ENCODE peak calls at places on chromosomes 13 and 19, in nine cellular contexts. One of them, this sample, is unnamed.

GRCh38 chr13:24618219-24618955 is 61.8 kb upstream of the ATP12A start:
- DNase-seq in mucosa of descending colon: peak; percentile 45
- DNase-seq in fibroblast of pulmonary artery: no peak
- DNase-seq in fibroblast of lung: no peak
- DNase-seq in PC-3: no peak
- DNase-seq in upper lobe of left lung: peak; percentile 13
- DNase-seq in neural crest cell: no peak
- DNase-seq in AG09309: no peak
- DNase-seq in activated CD8-positive, alpha-beta T cell treated with anti-CD3 and anti-CD28 coated beads for 36 hours: peak; percentile 96
- DNase-seq in this sample: no peak

GRCh38 chr13:30789360-30789862 is 54.1 kb downstream of the ALOX5AP start:
- DNase-seq in neural crest cell: no peak
- DNase-seq in PC-3: no peak
- DNase-seq in fibroblast of lung: no peak
- DNase-seq in fibroblast of pulmonary artery: no peak
- DNase-seq in upper lobe of left lung: no peak
- DNase-seq in AG09309: no peak
- DNase-seq in activated CD8-positive, alpha-beta T cell treated with anti-CD3 and anti-CD28 coated beads for 36 hours: no peak
- DNase-seq in mucosa of descending colon: no peak
- DNase-seq in this sample: no peak

GRCh38 chr19:18414504-18415176 is 4.6 kb upstream of the SSBP4 start:
- DNase-seq in activated CD8-positive, alpha-beta T cell treated with anti-CD3 and anti-CD28 coated beads for 36 hours: peak; percentile 61
- DNase-seq in PC-3: no peak
- DNase-seq in AG09309: no peak
- DNase-seq in upper lobe of left lung: no peak
- DNase-seq in neural crest cell: no peak
- DNase-seq in mucosa of descending colon: peak; percentile 51
- DNase-seq in fibroblast of pulmonary artery: no peak
- DNase-seq in fibroblast of lung: no peak
- DNase-seq in this sample: peak; percentile 37

GRCh38 chr19:44960906-44961734 is 5.9 kb downstream of the CLPTM1 start:
- DNase-seq in fibroblast of lung: no peak
- DNase-seq in upper lobe of left lung: no peak
- DNase-seq in AG09309: no peak
- DNase-seq in fibroblast of pulmonary artery: no peak
- DNase-seq in activated CD8-positive, alpha-beta T cell treated with anti-CD3 and anti-CD28 coated beads for 36 hours: no peak
- DNase-seq in neural crest cell: no peak
- DNase-seq in mucosa of descending colon: no peak
- DNase-seq in PC-3: no peak
- DNase-seq in this sample: no peak

GRCh38 chr13:39527961-39528720 is 74.9 kb downstream of the LHFPL6 start:
- DNase-seq in fibroblast of lung: peak; percentile 89
- DNase-seq in mucosa of descending colon: no peak
- DNase-seq in fibroblast of pulmonary artery: peak; percentile 84
- DNase-seq in neural crest cell: no peak
- DNase-seq in AG09309: peak; percentile 74
- DNase-seq in upper lobe of left lung: no peak
- DNase-seq in activated CD8-positive, alpha-beta T cell treated with anti-CD3 and anti-CD28 coated beads for 36 hours: no peak
- DNase-seq in PC-3: peak; percentile 88
- DNase-seq in this sample: peak; percentile 73

GRCh38 chr13:111082240-111082639 is 32.9 kb upstream of the ARHGEF7 start:
- DNase-seq in fibroblast of lung: no peak
- DNase-seq in upper lobe of left lung: no peak
- DNase-seq in AG09309: no peak
- DNase-seq in mucosa of descending colon: no peak
- DNase-seq in neural crest cell: no peak
- DNase-seq in activated CD8-positive, alpha-beta T cell treated with anti-CD3 and anti-CD28 coated beads for 36 hours: no peak
- DNase-seq in PC-3: no peak
- DNase-seq in fibroblast of pulmonary artery: no peak
- DNase-seq in this sample: no peak

GRCh38 chr13:110923777-110924638 is 9.1 kb upstream of the ANKRD10 start:
- DNase-seq in fibroblast of pulmonary artery: no peak
- DNase-seq in activated CD8-positive, alpha-beta T cell treated with anti-CD3 and anti-CD28 coated beads for 36 hours: no peak
- DNase-seq in mucosa of descending colon: no peak
- DNase-seq in AG09309: no peak
- DNase-seq in neural crest cell: no peak
- DNase-seq in upper lobe of left lung: no peak
- DNase-seq in PC-3: no peak
- DNase-seq in fibroblast of lung: no peak
- DNase-seq in this sample: no peak

GRCh38 chr13:110266983-110267382 is 40.0 kb downstream of the COL4A1 start:
- DNase-seq in neural crest cell: no peak
- DNase-seq in fibroblast of pulmonary artery: no peak
- DNase-seq in PC-3: no peak
- DNase-seq in AG09309: no peak
- DNase-seq in mucosa of descending colon: no peak
- DNase-seq in activated CD8-positive, alpha-beta T cell treated with anti-CD3 and anti-CD28 coated beads for 36 hours: no peak
- DNase-seq in upper lobe of left lung: no peak
- DNase-seq in fibroblast of lung: no peak
- DNase-seq in this sample: no peak

GRCh38 chr13:20902438-20903163 is at the start of gene XPO4:
- DNase-seq in fibroblast of pulmonary artery: peak; percentile 75
- DNase-seq in fibroblast of lung: peak; percentile 74
- DNase-seq in upper lobe of left lung: peak; percentile 97
- DNase-seq in AG09309: no peak
- DNase-seq in activated CD8-positive, alpha-beta T cell treated with anti-CD3 and anti-CD28 coated beads for 36 hours: peak; percentile 87
- DNase-seq in mucosa of descending colon: peak; percentile 84
- DNase-seq in neural crest cell: peak; percentile 75
- DNase-seq in PC-3: peak; percentile 86
- DNase-seq in this sample: peak; percentile 75

GRCh38 chr13:111317571-111318360 is 2.7 kb upstream of the TEX29 start:
- DNase-seq in AG09309: no peak
- DNase-seq in mucosa of descending colon: no peak
- DNase-seq in fibroblast of pulmonary artery: no peak
- DNase-seq in neural crest cell: no peak
- DNase-seq in upper lobe of left lung: no peak
- DNase-seq in activated CD8-positive, alpha-beta T cell treated with anti-CD3 and anti-CD28 coated beads for 36 hours: no peak
- DNase-seq in fibroblast of lung: no peak
- DNase-seq in PC-3: no peak
- DNase-seq in this sample: no peak

GRCh38 chr19:54137114-54137912 is at the start of gene CNOT3:
- DNase-seq in PC-3: peak; percentile 100
- DNase-seq in AG09309: peak; percentile 100
- DNase-seq in activated CD8-positive, alpha-beta T cell treated with anti-CD3 and anti-CD28 coated beads for 36 hours: peak; percentile 100
- DNase-seq in fibroblast of lung: peak; percentile 100
- DNase-seq in neural crest cell: peak; percentile 97
- DNase-seq in upper lobe of left lung: peak; percentile 97
- DNase-seq in mucosa of descending colon: peak; percentile 98
- DNase-seq in fibroblast of pulmonary artery: peak; percentile 100
- DNase-seq in this sample: peak; percentile 100

GRCh38 chr19:12202250-12202649 is 39.4 kb downstream of the ZNF136 start:
- DNase-seq in mucosa of descending colon: peak; percentile 84
- DNase-seq in PC-3: no peak
- DNase-seq in AG09309: no peak
- DNase-seq in neural crest cell: no peak
- DNase-seq in upper lobe of left lung: no peak
- DNase-seq in fibroblast of pulmonary artery: no peak
- DNase-seq in activated CD8-positive, alpha-beta T cell treated with anti-CD3 and anti-CD28 coated beads for 36 hours: peak; percentile 83
- DNase-seq in fibroblast of lung: no peak
- DNase-seq in this sample: no peak

GRCh38 chr19:49106648-49107135 is 7.5 kb upstream of the LIN7B start:
- DNase-seq in fibroblast of lung: peak; percentile 41
- DNase-seq in upper lobe of left lung: no peak
- DNase-seq in AG09309: no peak
- DNase-seq in mucosa of descending colon: peak; percentile 80
- DNase-seq in activated CD8-positive, alpha-beta T cell treated with anti-CD3 and anti-CD28 coated beads for 36 hours: peak; percentile 77
- DNase-seq in neural crest cell: peak; percentile 63
- DNase-seq in fibroblast of pulmonary artery: peak; percentile 58
- DNase-seq in PC-3: peak; percentile 57
- DNase-seq in this sample: peak; percentile 51

GRCh38 chr19:31296741-31297390 is 52.4 kb downstream of the TSHZ3 start:
- DNase-seq in neural crest cell: no peak
- DNase-seq in upper lobe of left lung: no peak
- DNase-seq in PC-3: no peak
- DNase-seq in fibroblast of pulmonary artery: no peak
- DNase-seq in mucosa of descending colon: no peak
- DNase-seq in AG09309: no peak
- DNase-seq in fibroblast of lung: no peak
- DNase-seq in activated CD8-positive, alpha-beta T cell treated with anti-CD3 and anti-CD28 coated beads for 36 hours: no peak
- DNase-seq in this sample: no peak

GRCh38 chr13:114099191-114099590 is 33.2 kb downstream of the RASA3 start:
- DNase-seq in PC-3: peak; percentile 73
- DNase-seq in activated CD8-positive, alpha-beta T cell treated with anti-CD3 and anti-CD28 coated beads for 36 hours: no peak
- DNase-seq in fibroblast of lung: peak; percentile 93
- DNase-seq in fibroblast of pulmonary artery: peak; percentile 90
- DNase-seq in neural crest cell: no peak
- DNase-seq in mucosa of descending colon: peak; percentile 41
- DNase-seq in AG09309: peak; percentile 71
- DNase-seq in upper lobe of left lung: peak; percentile 62
- DNase-seq in this sample: peak; percentile 96

GRCh38 chr19:47459477-47459876 is 12.2 kb downstream of the SLC8A2 start:
- DNase-seq in fibroblast of lung: no peak
- DNase-seq in upper lobe of left lung: no peak
- DNase-seq in activated CD8-positive, alpha-beta T cell treated with anti-CD3 and anti-CD28 coated beads for 36 hours: no peak
- DNase-seq in PC-3: no peak
- DNase-seq in mucosa of descending colon: no peak
- DNase-seq in AG09309: no peak
- DNase-seq in neural crest cell: no peak
- DNase-seq in fibroblast of pulmonary artery: no peak
- DNase-seq in this sample: no peak

GRCh38 chr13:27927444-27928352 is 7.9 kb downstream of the PDX1 start:
- DNase-seq in PC-3: no peak
- DNase-seq in AG09309: no peak
- DNase-seq in upper lobe of left lung: peak; percentile 67
- DNase-seq in fibroblast of pulmonary artery: no peak
- DNase-seq in activated CD8-positive, alpha-beta T cell treated with anti-CD3 and anti-CD28 coated beads for 36 hours: no peak
- DNase-seq in neural crest cell: no peak
- DNase-seq in mucosa of descending colon: no peak
- DNase-seq in fibroblast of lung: no peak
- DNase-seq in this sample: no peak

GRCh38 chr13:114081761-114082681 is 50.4 kb downstream of the RASA3 start:
- DNase-seq in mucosa of descending colon: no peak
- DNase-seq in fibroblast of lung: no peak
- DNase-seq in activated CD8-positive, alpha-beta T cell treated with anti-CD3 and anti-CD28 coated beads for 36 hours: no peak
- DNase-seq in PC-3: no peak
- DNase-seq in AG09309: no peak
- DNase-seq in neural crest cell: no peak
- DNase-seq in fibroblast of pulmonary artery: no peak
- DNase-seq in upper lobe of left lung: no peak
- DNase-seq in this sample: no peak

GRCh38 chr13:39776439-39776838 is 121.0 kb downstream of the COG6 start:
- DNase-seq in neural crest cell: no peak
- DNase-seq in PC-3: peak; percentile 64
- DNase-seq in mucosa of descending colon: no peak
- DNase-seq in fibroblast of pulmonary artery: peak; percentile 70
- DNase-seq in upper lobe of left lung: no peak
- DNase-seq in fibroblast of lung: peak; percentile 66
- DNase-seq in activated CD8-positive, alpha-beta T cell treated with anti-CD3 and anti-CD28 coated beads for 36 hours: peak; percentile 20
- DNase-seq in AG09309: peak; percentile 58
- DNase-seq in this sample: peak; percentile 61

GRCh38 chr19:55178781-55179569 is 1.1 kb downstream of the SYT5 start:
- DNase-seq in fibroblast of lung: peak; percentile 82
- DNase-seq in AG09309: no peak
- DNase-seq in fibroblast of pulmonary artery: peak; percentile 80
- DNase-seq in upper lobe of left lung: peak; percentile 91
- DNase-seq in neural crest cell: peak; percentile 86
- DNase-seq in PC-3: peak; percentile 64
- DNase-seq in mucosa of descending colon: peak; percentile 74
- DNase-seq in activated CD8-positive, alpha-beta T cell treated with anti-CD3 and anti-CD28 coated beads for 36 hours: peak; percentile 97
- DNase-seq in this sample: peak; percentile 78

GRCh38 chr19:14492756-14493337 is 3.1 kb downstream of the GIPC1 start:
- DNase-seq in neural crest cell: no peak
- DNase-seq in fibroblast of pulmonary artery: no peak
- DNase-seq in AG09309: no peak
- DNase-seq in activated CD8-positive, alpha-beta T cell treated with anti-CD3 and anti-CD28 coated beads for 36 hours: no peak
- DNase-seq in upper lobe of left lung: no peak
- DNase-seq in fibroblast of lung: no peak
- DNase-seq in PC-3: no peak
- DNase-seq in mucosa of descending colon: no peak
- DNase-seq in this sample: no peak

GRCh38 chr13:106989866-106990265 is 421.9 kb upstream of the ARGLU1 start:
- DNase-seq in mucosa of descending colon: no peak
- DNase-seq in AG09309: no peak
- DNase-seq in upper lobe of left lung: no peak
- DNase-seq in fibroblast of lung: no peak
- DNase-seq in activated CD8-positive, alpha-beta T cell treated with anti-CD3 and anti-CD28 coated beads for 36 hours: no peak
- DNase-seq in PC-3: no peak
- DNase-seq in neural crest cell: no peak
- DNase-seq in fibroblast of pulmonary artery: no peak
- DNase-seq in this sample: no peak

DNA sequence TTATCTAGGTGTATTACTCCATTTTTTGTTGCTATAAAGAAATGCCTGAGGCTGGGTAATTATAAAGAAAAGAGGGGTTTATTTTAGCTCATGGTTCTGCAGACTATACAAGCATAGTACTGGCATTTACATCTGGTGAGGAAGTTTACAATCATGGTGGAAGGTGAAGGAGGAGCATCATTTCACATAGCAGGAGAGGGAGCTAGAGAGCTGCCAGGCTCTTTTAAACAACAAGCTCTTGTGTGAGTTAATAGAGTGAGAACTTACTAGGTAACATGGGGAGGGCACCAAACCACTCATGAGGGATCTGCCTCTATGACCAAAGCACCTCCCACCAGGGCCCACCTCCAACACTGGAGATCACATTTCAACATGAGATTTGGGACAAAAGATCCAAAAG is 221.7 kb upstream of the GPC6 start:
- DNase-seq in neural crest cell: no peak
- DNase-seq in mucosa of descending colon: no peak
- DNase-seq in fibroblast of pulmonary artery: peak; percentile 26
- DNase-seq in AG09309: peak; percentile 4
- DNase-seq in fibroblast of lung: no peak
- DNase-seq in upper lobe of left lung: no peak
- DNase-seq in activated CD8-positive, alpha-beta T cell treated with anti-CD3 and anti-CD28 coated beads for 36 hours: no peak
- DNase-seq in PC-3: no peak
- DNase-seq in this sample: peak; percentile 38
- TF ChIP-seq CTCF in neural crest cell: peak; percentile 21
- TF ChIP-seq CTCF in mucosa of descending colon: no peak
- TF ChIP-seq CTCF in fibroblast of pulmonary artery: peak; percentile 16
- TF ChIP-seq CTCF in AG09309: peak; percentile 36
- TF ChIP-seq CTCF in fibroblast of lung: no peak
- TF ChIP-seq CTCF in upper lobe of left lung: no peak
- TF ChIP-seq CTCF in activated CD8-positive, alpha-beta T cell treated with anti-CD3 and anti-CD28 coated beads for 36 hours: no peak
- TF ChIP-seq CTCF in PC-3: peak; percentile 21
- TF ChIP-seq CTCF in this sample: peak; percentile 52

GRCh38 chr13:32001392-32001768 is 30.2 kb upstream of the FRY start:
- DNase-seq in mucosa of descending colon: peak; percentile 14
- DNase-seq in neural crest cell: no peak
- DNase-seq in PC-3: peak; percentile 60
- DNase-seq in fibroblast of pulmonary artery: peak; percentile 70
- DNase-seq in activated CD8-positive, alpha-beta T cell treated with anti-CD3 and anti-CD28 coated beads for 36 hours: peak; percentile 3
- DNase-seq in AG09309: no peak
- DNase-seq in fibroblast of lung: peak; percentile 54
- DNase-seq in upper lobe of left lung: no peak
- DNase-seq in this sample: peak; percentile 72
- TF ChIP-seq CTCF in mucosa of descending colon: peak; percentile 18
- TF ChIP-seq CTCF in neural crest cell: peak; percentile 62
- TF ChIP-seq CTCF in PC-3: peak; percentile 61
- TF ChIP-seq CTCF in fibroblast of pulmonary artery: peak; percentile 64
- TF ChIP-seq CTCF in activated CD8-positive, alpha-beta T cell treated with anti-CD3 and anti-CD28 coated beads for 36 hours: peak; percentile 68
- TF ChIP-seq CTCF in AG09309: peak; percentile 63
- TF ChIP-seq CTCF in fibroblast of lung: peak; percentile 55
- TF ChIP-seq CTCF in upper lobe of left lung: peak; percentile 43
- TF ChIP-seq CTCF in this sample: peak; percentile 63

GRCh38 chr19:58400916-58401824 is 5.7 kb downstream of the RNF225 start:
- DNase-seq in PC-3: peak; percentile 100
- DNase-seq in AG09309: peak; percentile 97
- DNase-seq in fibroblast of pulmonary artery: peak; percentile 100
- DNase-seq in neural crest cell: peak; percentile 99
- DNase-seq in fibroblast of lung: peak; percentile 99
- DNase-seq in mucosa of descending colon: peak; percentile 100
- DNase-seq in activated CD8-positive, alpha-beta T cell treated with anti-CD3 and anti-CD28 coated beads for 36 hours: peak; percentile 100
- DNase-seq in upper lobe of left lung: peak; percentile 98
- DNase-seq in this sample: peak; percentile 100
- TF ChIP-seq CTCF in PC-3: peak; percentile 21
- TF ChIP-seq CTCF in AG09309: no peak
- TF ChIP-seq CTCF in fibroblast of pulmonary artery: no peak
- TF ChIP-seq CTCF in neural crest cell: no peak
- TF ChIP-seq CTCF in fibroblast of lung: no peak
- TF ChIP-seq CTCF in mucosa of descending colon: no peak
- TF ChIP-seq CTCF in activated CD8-positive, alpha-beta T cell treated with anti-CD3 and anti-CD28 coated beads for 36 hours: no peak
- TF ChIP-seq CTCF in upper lobe of left lung: no peak
- TF ChIP-seq CTCF in this sample: no peak

GRCh38 chr13:69935043-69935442 is 172.6 kb upstream of the ATXN8OS start:
- DNase-seq in AG09309: no peak
- DNase-seq in activated CD8-positive, alpha-beta T cell treated with anti-CD3 and anti-CD28 coated beads for 36 hours: peak; percentile 1
- DNase-seq in neural crest cell: no peak
- DNase-seq in upper lobe of left lung: no peak
- DNase-seq in fibroblast of pulmonary artery: no peak
- DNase-seq in fibroblast of lung: no peak
- DNase-seq in mucosa of descending colon: no peak
- DNase-seq in PC-3: peak; percentile 44
- DNase-seq in this sample: no peak
- TF ChIP-seq CTCF in AG09309: peak; percentile 8
- TF ChIP-seq CTCF in activated CD8-positive, alpha-beta T cell treated with anti-CD3 and anti-CD28 coated beads for 36 hours: no peak
- TF ChIP-seq CTCF in neural crest cell: peak; percentile 55
- TF ChIP-seq CTCF in upper lobe of left lung: no peak
- TF ChIP-seq CTCF in fibroblast of pulmonary artery: no peak
- TF ChIP-seq CTCF in fibroblast of lung: no peak
- TF ChIP-seq CTCF in mucosa of descending colon: no peak
- TF ChIP-seq CTCF in PC-3: peak; percentile 58
- TF ChIP-seq CTCF in this sample: no peak

This sample was measured in fibroblast of villous mesenchyme.